ENCODE peak calls at places on chromosome 21, in five cellular contexts. One of them, this sample, is unnamed.

GRCh38 chr21:36551731-36552457 is 72.0 kb upstream of the CLDN14 start:
- DNase-seq in HEK293T: no peak
- DNase-seq in BE2C: no peak
- DNase-seq in C1 segment of cervical spinal cord: no peak
- DNase-seq in germinal center: no peak
- DNase-seq in this sample: peak

GRCh38 chr21:27425172-27425571 is 458.3 kb upstream of the ADAMTS5 start:
- DNase-seq in HEK293T: no peak
- DNase-seq in BE2C: peak
- DNase-seq in C1 segment of cervical spinal cord: no peak
- DNase-seq in germinal center: no peak
- DNase-seq in this sample: no peak

GRCh38 chr21:36246080-36246631 is 73.8 kb upstream of the MORC3 start:
- DNase-seq in HEK293T: no peak
- DNase-seq in BE2C: no peak
- DNase-seq in C1 segment of cervical spinal cord: no peak
- DNase-seq in germinal center: no peak
- DNase-seq in this sample: no peak

GRCh38 chr21:42737969-42738590 is 84.7 kb downstream of the PDE9A start:
- DNase-seq in HEK293T: no peak
- DNase-seq in BE2C: no peak
- DNase-seq in C1 segment of cervical spinal cord: no peak
- DNase-seq in germinal center: no peak
- DNase-seq in this sample: no peak

GRCh38 chr21:29145354-29145782 is 14.9 kb downstream of the MAP3K7CL start:
- DNase-seq in HEK293T: no peak
- DNase-seq in BE2C: no peak
- DNase-seq in C1 segment of cervical spinal cord: no peak
- DNase-seq in germinal center: no peak
- DNase-seq in this sample: peak

GRCh38 chr21:32624726-32625125 is 12.5 kb upstream of the CFAP298 start:
- DNase-seq in HEK293T: no peak
- DNase-seq in BE2C: no peak
- DNase-seq in C1 segment of cervical spinal cord: no peak
- DNase-seq in germinal center: no peak
- DNase-seq in this sample: peak

GRCh38 chr21:30340714-30341573 is 3.5 kb upstream of the KRTAP27-1 start:
- DNase-seq in HEK293T: peak
- DNase-seq in BE2C: peak
- DNase-seq in C1 segment of cervical spinal cord: no peak
- DNase-seq in germinal center: no peak
- DNase-seq in this sample: no peak

GRCh38 chr21:33971492-33972013 is 55.9 kb upstream of the ATP5PO start:
- DNase-seq in HEK293T: no peak
- DNase-seq in BE2C: no peak
- DNase-seq in C1 segment of cervical spinal cord: no peak
- DNase-seq in germinal center: no peak
- DNase-seq in this sample: peak

GRCh38 chr21:21688877-21689276 is 690.7 kb downstream of the NCAM2 start:
- DNase-seq in HEK293T: peak
- DNase-seq in BE2C: peak
- DNase-seq in C1 segment of cervical spinal cord: no peak
- DNase-seq in germinal center: no peak
- DNase-seq in this sample: no peak

GRCh38 chr21:15660424-15660805 is 69.4 kb upstream of the USP25 start:
- DNase-seq in HEK293T: no peak
- DNase-seq in BE2C: no peak
- DNase-seq in C1 segment of cervical spinal cord: no peak
- DNase-seq in germinal center: no peak
- DNase-seq in this sample: no peak

GRCh38 chr21:41482321-41482720 is 25.6 kb downstream of the TMPRSS2 start:
- DNase-seq in HEK293T: no peak
- DNase-seq in BE2C: no peak
- DNase-seq in C1 segment of cervical spinal cord: no peak
- DNase-seq in germinal center: no peak
- DNase-seq in this sample: peak

GRCh38 chr21:42403611-42404231 is at the start of gene UBASH3A:
- DNase-seq in HEK293T: no peak
- DNase-seq in BE2C: no peak
- DNase-seq in C1 segment of cervical spinal cord: no peak
- DNase-seq in germinal center: no peak
- DNase-seq in this sample: no peak

GRCh38 chr21:44999972-45000636 is 60.3 kb downstream of the SLX9 start:
- DNase-seq in HEK293T: no peak
- DNase-seq in BE2C: peak
- DNase-seq in C1 segment of cervical spinal cord: no peak
- DNase-seq in germinal center: no peak
- DNase-seq in this sample: no peak

GRCh38 chr21:34086887-34087306 is 13.5 kb downstream of the MRPS6 start:
- DNase-seq in HEK293T: no peak
- DNase-seq in BE2C: no peak
- DNase-seq in C1 segment of cervical spinal cord: no peak
- DNase-seq in germinal center: no peak
- DNase-seq in this sample: no peak

GRCh38 chr21:42238185-42238934 is 19.4 kb downstream of the ABCG1 start:
- DNase-seq in HEK293T: no peak
- DNase-seq in BE2C: no peak
- DNase-seq in C1 segment of cervical spinal cord: no peak
- DNase-seq in germinal center: no peak
- DNase-seq in this sample: no peak

GRCh38 chr21:38567577-38568360 is 69.5 kb upstream of the ERG start:
- DNase-seq in HEK293T: no peak
- DNase-seq in BE2C: no peak
- DNase-seq in C1 segment of cervical spinal cord: no peak
- DNase-seq in germinal center: no peak
- DNase-seq in this sample: peak

GRCh38 chr21:43890042-43890441 is 25.0 kb downstream of the AGPAT3 start:
- DNase-seq in HEK293T: no peak
- DNase-seq in BE2C: no peak
- DNase-seq in C1 segment of cervical spinal cord: no peak
- DNase-seq in germinal center: no peak
- DNase-seq in this sample: no peak

GRCh38 chr21:42532466-42533181 is 19.0 kb downstream of the SLC37A1 start:
- DNase-seq in HEK293T: no peak
- DNase-seq in BE2C: no peak
- DNase-seq in C1 segment of cervical spinal cord: peak
- DNase-seq in germinal center: peak
- DNase-seq in this sample: no peak

GRCh38 chr21:29105218-29105617 is 25.2 kb upstream of the MAP3K7CL start:
- DNase-seq in HEK293T: no peak
- DNase-seq in BE2C: no peak
- DNase-seq in C1 segment of cervical spinal cord: no peak
- DNase-seq in germinal center: no peak
- DNase-seq in this sample: peak

GRCh38 chr21:41207401-41208388 is 39.7 kb downstream of the BACE2 start:
- DNase-seq in HEK293T: no peak
- DNase-seq in BE2C: no peak
- DNase-seq in C1 segment of cervical spinal cord: peak
- DNase-seq in germinal center: no peak
- DNase-seq in this sample: peak

This sample was measured in foreskin keratinocyte.